ENCODE peak calls at places on chromosomes 4 and X, in ten cellular contexts. D, P, I, C, Q, L, V, G, K and B are unnamed samples.

GRCh38 chr4:77996076-77996475 is 61.0 kb upstream of the FRAS1 start:
- DNase-seq in K (no peak), V (no peak), Q (no peak), I (no peak), P (no peak), D (no peak), C (no peak), G (no peak), L (no peak), B (no peak)

GRCh38 chrX:108307408-108308085 is 130.7 kb downstream of the COL4A6 start:
- DNase-seq in I (peak), D (no peak), C (peak), Q (no peak), G (no peak), P (no peak), K (peak), V (no peak), L (no peak), B (peak)

GRCh38 chr4:110091426-110091825 is 107.0 kb downstream of the ELOVL6 start:
- DNase-seq in K (no peak), P (peak), I (peak), Q (no peak), C (peak), G (no peak), D (no peak), L (peak), V (no peak), B (no peak)

GRCh38 chr4:992297-993110 is 700 bp downstream of the SLC26A1 start:
- DNase-seq in G (no peak), I (no peak), D (no peak), C (peak), V (no peak), L (no peak), Q (no peak), P (no peak), K (peak), B (no peak)

GRCh38 chrX:66638591-66639500 is at the start of gene EDA2R:
- DNase-seq in K (no peak), G (no peak), V (peak), C (peak), I (peak), D (peak), Q (no peak), P (peak), L (peak), B (no peak)

GRCh38 chr4:145935253-145936141 is 3.1 kb downstream of the ZNF827 start:
- DNase-seq in D (peak), I (no peak), G (no peak), Q (no peak), L (peak), K (no peak), C (no peak), P (no peak), V (peak), B (peak)

GRCh38 chr4:111494471-111494870 is 650.8 kb upstream of the FAM241A start:
- DNase-seq in V (no peak), D (no peak), G (no peak), L (no peak), K (no peak), I (peak), C (peak), P (no peak), Q (no peak), B (no peak)

GRCh38 chrX:5829060-5829459 is 399.6 kb downstream of the NLGN4X start:
- DNase-seq in I (no peak), Q (no peak), C (no peak), D (no peak), P (no peak), L (no peak), G (no peak), K (no peak), V (no peak), B (no peak)

GRCh38 chr4:141307241-141307689 is 86.6 kb downstream of the ZNF330 start:
- DNase-seq in K (peak), P (peak), L (peak), G (no peak), D (peak), Q (no peak), I (peak), V (no peak), C (peak), B (peak)

GRCh38 chr4:137393043-137393442 is 139.3 kb downstream of the PCDH18 start:
- DNase-seq in L (peak), P (no peak), I (peak), G (no peak), D (no peak), Q (no peak), K (no peak), C (no peak), V (no peak), B (no peak)

GRCh38 chr4:87985887-87986200 is 10.3 kb downstream of the SPP1 start:
- DNase-seq in G (no peak), V (no peak), L (no peak), I (no peak), C (no peak), P (no peak), D (no peak), Q (no peak), K (no peak), B (no peak)
- TF ChIP-seq CTCF in G (no peak), V (no peak), L (no peak), I (no peak), C (no peak), P (no peak), D (no peak), Q (no peak), K (no peak), B (no peak)

DNA sequence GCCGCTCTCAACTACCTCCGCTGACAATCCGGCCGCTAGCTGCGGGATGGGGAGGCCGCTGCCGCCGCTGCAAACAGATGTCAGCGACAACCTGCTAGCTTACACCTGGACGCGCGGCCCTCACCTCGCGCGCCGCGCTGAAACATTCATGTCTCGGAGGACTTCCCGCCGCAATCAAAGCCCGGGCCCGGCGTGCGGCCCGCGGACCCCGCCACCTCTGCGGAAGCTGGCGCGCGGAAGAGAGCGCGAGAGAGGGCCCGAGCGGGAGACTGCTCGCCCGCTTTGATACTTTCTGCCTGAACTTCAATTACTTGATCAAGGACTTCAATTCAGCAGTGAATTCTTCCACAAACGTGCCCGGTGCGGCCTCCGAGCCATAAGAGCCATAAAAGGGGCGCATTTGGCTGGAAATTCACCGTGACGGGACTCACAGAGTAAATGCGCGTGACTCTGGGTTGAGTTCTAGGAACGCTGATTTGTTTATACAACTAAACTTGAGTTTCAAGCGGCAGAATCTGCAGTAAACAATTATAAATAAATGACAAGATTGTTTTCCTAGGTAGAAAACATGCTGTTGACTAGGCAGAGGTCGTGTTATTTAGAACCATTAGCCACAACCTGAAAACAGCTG is 108.2 kb downstream of the ANTXR2 start:
- DNase-seq in C (no peak), Q (no peak), P (no peak), I (no peak), D (peak), K (no peak), V (no peak), L (no peak), G (no peak), B (no peak)
- H3K4me3 ChIP-seq in C (no peak), Q (no peak), P (no peak), I (peak), D (no peak), K (no peak), V (no peak), L (no peak), G (peak), B (no peak)

DNA sequence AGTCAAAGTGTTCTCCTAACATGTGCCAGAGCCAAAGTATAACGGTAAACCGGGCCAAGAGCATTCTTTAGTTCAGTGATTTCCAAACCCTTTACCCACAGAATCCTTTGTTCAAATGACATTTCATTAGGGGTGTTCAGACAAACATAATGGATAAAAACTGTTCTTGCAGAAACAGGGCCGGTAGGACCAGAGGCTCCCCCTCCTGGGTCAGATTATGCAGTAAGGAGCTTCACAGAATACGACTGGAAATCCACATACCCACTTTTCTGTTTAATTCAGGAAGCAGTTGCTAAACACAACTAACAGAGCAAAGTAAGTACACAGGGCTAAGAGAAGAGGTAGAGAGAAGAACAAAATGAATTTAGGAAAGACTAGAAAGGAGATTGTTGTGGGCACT is 46.6 kb upstream of the TMEM184C start:
- DNase-seq in V (no peak), L (peak), D (no peak), K (no peak), Q (no peak), C (no peak), I (no peak), P (no peak), G (no peak), B (no peak)
- TF ChIP-seq CTCF in V (no peak), L (no peak), D (peak), K (no peak), Q (peak), C (no peak), I (peak), P (peak), G (no peak), B (peak)

GRCh38 chrX:63755892-63756291 is 29.1 kb downstream of the ARHGEF9 start:
- DNase-seq in L (peak), K (no peak), I (no peak), D (no peak), V (no peak), G (no peak), C (no peak), P (no peak), Q (no peak), B (no peak)
- H3K4me3 ChIP-seq in L (peak), K (no peak), I (no peak), D (peak), V (no peak), G (no peak), C (no peak), P (peak), Q (peak), B (no peak)